ENCODE peak calls at places on chromosomes 1 and 21, in eight cellular contexts. G is GM12865; J is left ventricle myocardium inferior; Y is stomach; O is HFF-Myc; S is CD4-positive, CD25-positive, alpha-beta regulatory T cell; C is thyroid gland; P is GM23338. H is an unnamed sample.

GRCh38 chr21:45026833-45027232 is 47.5 kb upstream of the ADARB1 start:
- DNase-seq in G (no peak), J (no peak), Y (no peak), O (no peak), S (no peak), C (no peak), P (no peak), H (no peak)

GRCh38 chr21:43712268-43712942 is 6.5 kb upstream of the PDXK start:
- DNase-seq in G (no peak), J (no peak), Y (peak; percentile 84), O (no peak), S (no peak), C (peak; percentile 91), P (no peak), H (no peak)

GRCh38 chr1:93699676-93700168 is 18.1 kb upstream of the BCAR3 start:
- DNase-seq in G (no peak), J (no peak), Y (no peak), O (no peak), S (no peak), C (no peak), P (no peak), H (no peak)

GRCh38 chr1:156910309-156910782 is 10.1 kb upstream of the LRRC71 start:
- DNase-seq in G (peak; percentile 58), J (no peak), Y (peak; percentile 54), O (no peak), S (peak; percentile 48), C (peak; percentile 28), P (peak; percentile 81), H (no peak)

GRCh38 chr1:61318319-61319125 is 236.2 kb downstream of the NFIA start:
- DNase-seq in G (peak; percentile 87), J (no peak), Y (no peak), O (peak; percentile 43), S (no peak), C (peak; percentile 34), P (no peak), H (no peak)

GRCh38 chr1:25123551-25123950 is 108.8 kb downstream of the SYF2 start:
- DNase-seq in G (peak; percentile 63), J (no peak), Y (no peak), O (no peak), S (no peak), C (no peak), P (no peak), H (no peak)

GRCh38 chr1:2539312-2539907 is 9.3 kb upstream of the HES5 start:
- DNase-seq in G (peak; percentile 21), J (no peak), Y (no peak), O (no peak), S (no peak), C (no peak), P (peak; percentile 74), H (no peak)

GRCh38 chr1:188423088-188423487 is 1594.3 kb downstream of the PLA2G4A start:
- DNase-seq in G (no peak), J (no peak), Y (no peak), O (no peak), S (no peak), C (no peak), P (no peak), H (no peak)

GRCh38 chr1:101365186-101365585 is 128.4 kb downstream of the S1PR1 start:
- DNase-seq in G (no peak), J (no peak), Y (no peak), O (no peak), S (no peak), C (no peak), P (no peak), H (no peak)

GRCh38 chr1:236476019-236476418 is 47.8 kb upstream of the LGALS8 start:
- DNase-seq in G (no peak), J (no peak), Y (no peak), O (no peak), S (no peak), C (no peak), P (no peak), H (no peak)

GRCh38 chr1:153678519-153679336 is at the start of gene NPR1:
- DNase-seq in G (peak; percentile 19), J (peak; percentile 66), Y (peak; percentile 40), O (no peak), S (peak; percentile 31), C (peak; percentile 43), P (peak; percentile 78), H (peak; percentile 72)

GRCh38 chr1:89041055-89041707 is 18.5 kb upstream of the GBP3 start:
- DNase-seq in G (peak; percentile 83), J (no peak), Y (no peak), O (no peak), S (peak; percentile 19), C (no peak), P (no peak), H (no peak)

GRCh38 chr1:40641601-40642242 is 23.8 kb downstream of the RIMS3 start:
- DNase-seq in G (no peak), J (no peak), Y (no peak), O (no peak), S (no peak), C (no peak), P (no peak), H (no peak)

GRCh38 chr1:212597495-212597894 is 11.1 kb upstream of the ATF3 start:
- DNase-seq in G (no peak), J (no peak), Y (no peak), O (no peak), S (no peak), C (no peak), P (no peak), H (no peak)

GRCh38 chr1:35560256-35561225 is 2.9 kb downstream of the NCDN start:
- DNase-seq in G (no peak), J (peak; percentile 78), Y (peak; percentile 86), O (no peak), S (no peak), C (no peak), P (no peak), H (peak; percentile 77)

GRCh38 chr21:41064325-41064724 is 103.6 kb upstream of the BACE2 start:
- DNase-seq in G (no peak), J (no peak), Y (no peak), O (no peak), S (no peak), C (no peak), P (no peak), H (no peak)

GRCh38 chr21:42349420-42350075 is 1.2 kb downstream of the TFF2 start:
- DNase-seq in G (no peak), J (no peak), Y (no peak), O (no peak), S (no peak), C (no peak), P (no peak), H (no peak)

GRCh38 chr21:27292229-27292628 is 325.3 kb upstream of the ADAMTS5 start:
- DNase-seq in G (no peak), J (no peak), Y (no peak), O (no peak), S (no peak), C (no peak), P (no peak), H (no peak)

GRCh38 chr21:44347911-44348451 is 5.4 kb upstream of the TRPM2 start:
- DNase-seq in G (no peak), J (no peak), Y (no peak), O (no peak), S (no peak), C (peak; percentile 89), P (no peak), H (no peak)

GRCh38 chr1:35171579-35171978 is 21.4 kb downstream of the SFPQ start:
- DNase-seq in G (no peak), J (no peak), Y (no peak), O (no peak), S (no peak), C (no peak), P (no peak), H (no peak)

GRCh38 chr21:41684381-41685245 is 82.2 kb downstream of the RIPK4 start:
- DNase-seq in G (no peak), J (no peak), Y (peak; percentile 74), O (no peak), S (no peak), C (no peak), P (no peak), H (no peak)

GRCh38 chr1:59349101-59349500 is 52.2 kb downstream of the FGGY start:
- DNase-seq in G (no peak), J (no peak), Y (no peak), O (no peak), S (no peak), C (no peak), P (no peak), H (no peak)
- H3K4me3 ChIP-seq in G (no peak overlapping the region), J (no peak overlapping the region), Y (no peak overlapping the region), O (no peak overlapping the region), S (no peak overlapping the region), C (no peak overlapping the region), P (no peak overlapping the region), H (no peak overlapping the region)

GRCh38 chr1:227318852-227319607 is 738 bp upstream of the CDC42BPA start:
- DNase-seq in G (no peak), J (peak; percentile 22), Y (peak; percentile 38), O (no peak), S (peak; percentile 3), C (peak; percentile 49), P (peak; percentile 79), H (peak; percentile 45)
- H3K4me3 ChIP-seq in G (no peak overlapping the region), J (peak overlapping the region; percentile 77), Y (peak overlapping the region; percentile 87), O (peak overlapping the region; percentile 84), S (no peak overlapping the region), C (peak overlapping the region; percentile 50), P (peak overlapping the region; percentile 70), H (peak overlapping the region; percentile 82)

DNA sequence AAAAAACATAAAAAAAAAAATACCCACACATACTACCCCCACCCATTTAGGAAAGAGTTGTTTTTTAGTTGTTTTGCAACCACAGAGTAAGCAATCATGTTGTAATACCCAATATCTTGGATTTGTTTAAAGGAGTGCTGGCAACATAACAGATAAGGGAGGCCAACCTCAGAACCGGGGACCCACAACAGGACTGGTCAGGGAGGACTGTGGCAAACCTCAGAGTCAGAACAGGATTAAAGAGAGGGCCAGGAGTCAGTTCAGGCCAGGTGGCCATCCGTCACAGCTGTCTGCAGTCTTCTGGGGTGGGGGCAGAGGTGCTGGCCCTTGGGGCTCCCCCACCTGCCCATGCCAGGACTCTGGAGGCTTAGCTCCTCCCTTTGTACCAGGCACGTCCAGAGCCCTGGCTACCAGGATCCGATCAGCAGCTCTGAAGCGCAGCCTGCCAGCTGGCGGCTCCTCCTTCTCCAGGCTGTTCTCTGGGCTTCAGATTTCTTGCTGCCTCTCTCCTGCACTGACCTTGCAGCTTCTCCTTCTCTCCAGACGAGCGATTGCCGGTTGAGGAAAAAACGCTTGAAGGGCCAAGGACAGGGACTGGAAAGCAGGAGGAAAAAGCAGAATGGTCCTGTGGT is 7.9 kb downstream of the H6PD start:
- DNase-seq in G (no peak), J (peak; percentile 86), Y (peak; percentile 91), O (no peak), S (no peak), C (peak; percentile 71), P (no peak), H (peak; percentile 63)
- H3K4me3 ChIP-seq in G (no peak overlapping the region), J (peak overlapping the region; percentile 62), Y (peak overlapping the region; percentile 18), O (no peak overlapping the region), S (no peak overlapping the region), C (no peak overlapping the region), P (no peak overlapping the region), H (peak overlapping the region; percentile 6)

GRCh38 chr1:191757003-191757402 is 401.3 kb upstream of the RGS18 start:
- DNase-seq in G (no peak), J (no peak), Y (no peak), O (peak; percentile 1), S (no peak), C (no peak), P (no peak), H (no peak)

DNA sequence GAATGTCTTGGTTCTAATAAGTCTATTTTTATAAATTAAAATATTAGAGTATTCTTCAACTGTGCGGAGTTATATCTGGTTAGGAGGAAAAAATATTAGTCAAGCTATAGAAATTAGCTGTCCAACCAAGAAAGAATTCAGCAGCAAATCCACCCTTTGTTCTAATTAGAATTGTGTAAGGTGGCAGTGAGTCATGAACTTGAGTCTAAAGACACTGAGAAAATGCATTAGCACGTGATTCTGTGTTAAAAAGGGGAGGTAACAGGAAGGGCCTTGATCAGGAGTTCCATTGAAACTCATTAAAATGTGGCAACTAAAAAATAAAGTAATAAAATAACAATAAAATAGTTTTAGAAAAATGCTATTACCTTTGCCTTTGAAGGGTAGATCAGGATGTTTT is 398.2 kb upstream of the RGS18 start:
- DNase-seq in G (no peak), J (no peak), Y (no peak), O (no peak), S (no peak), C (no peak), P (no peak), H (no peak)
- H3K4me3 ChIP-seq in G (no peak overlapping the region), J (no peak overlapping the region), Y (no peak overlapping the region), O (no peak overlapping the region), S (no peak overlapping the region), C (no peak overlapping the region), P (no peak overlapping the region), H (no peak overlapping the region)

H was measured in heart right ventricle.